ENCODE peak calls at places on chromosomes 7 and 10, in four cellular contexts. Z is K562, L is H1, C is IMR-90. G is an unnamed sample.

GRCh38 chr10:58932126-58932525 is 244.3 kb upstream of the PHYHIPL start:
- DNase-seq in Z (no peak), L (no peak), C (peak; percentile 4), G (no peak)

GRCh38 chr7:45183711-45184210 is 26.2 kb downstream of the RAMP3 start:
- DNase-seq in Z (no peak), L (no peak), C (no peak), G (no peak)

GRCh38 chr7:6160191-6160623 is 112.2 kb downstream of the CYTH3 start:
- DNase-seq in Z (peak; percentile 38), L (peak; percentile 60), C (peak; percentile 65), G (peak; percentile 48)

GRCh38 chr7:17530741-17531417 is 232.4 kb downstream of the AHR start:
- DNase-seq in Z (no peak), L (no peak), C (peak; percentile 15), G (no peak)

GRCh38 chr7:74190259-74190658 is 16.1 kb downstream of the EIF4H start:
- DNase-seq in Z (no peak), L (no peak), C (no peak), G (no peak)

GRCh38 chr7:1097120-1097504 is 9.2 kb downstream of the GPER1 start:
- DNase-seq in Z (no peak), L (no peak), C (no peak), G (no peak)

GRCh38 chr7:158887594-158887993 is 31.2 kb downstream of the DYNC2I1 start:
- DNase-seq in Z (no peak), L (no peak), C (no peak), G (no peak)

GRCh38 chr7:85104432-85105205 is 82.2 kb downstream of the SEMA3D start:
- DNase-seq in Z (no peak), L (no peak), C (peak; percentile 33), G (no peak)

GRCh38 chr7:69677054-69677847 is 79.0 kb downstream of the AUTS2 start:
- DNase-seq in Z (no peak), L (no peak), C (no peak), G (peak; percentile 18)

GRCh38 chr10:97048649-97049427 is 136.9 kb downstream of the SLIT1 start:
- DNase-seq in Z (no peak), L (no peak), C (no peak), G (no peak)

GRCh38 chr7:101088858-101089529 is 3.7 kb downstream of the TRIM56 start:
- DNase-seq in Z (no peak), L (no peak), C (no peak), G (no peak)

GRCh38 chr7:42964849-42965805 is 33.0 kb downstream of the MRPL32 start:
- DNase-seq in Z (no peak), L (no peak), C (no peak), G (no peak)

GRCh38 chr7:30894866-30895408 is 16.7 kb upstream of the AQP1 start:
- DNase-seq in Z (no peak), L (no peak), C (no peak), G (no peak)

GRCh38 chr7:101116898-101117297 is 10.0 kb upstream of the SERPINE1 start:
- DNase-seq in Z (no peak), L (no peak), C (no peak), G (no peak)

GRCh38 chr7:55280031-55280454 is 85.1 kb upstream of the LANCL2 start:
- DNase-seq in Z (peak; percentile 62), L (peak; percentile 81), C (peak; percentile 67), G (peak; percentile 73)

GRCh38 chr7:158645842-158646241 is 58.2 kb upstream of the PTPRN2 start:
- DNase-seq in Z (no peak), L (no peak), C (no peak), G (no peak)

GRCh38 chr10:122494833-122495232 is 33.5 kb downstream of the HTRA1 start:
- DNase-seq in Z (no peak), L (no peak), C (peak; percentile 75), G (no peak)

GRCh38 chr7:105876091-105876963 is at the start of gene ATXN7L1:
- DNase-seq in Z (peak; percentile 97), L (peak; percentile 96), C (peak; percentile 98), G (peak; percentile 87)
- TF ChIP-seq POLR2A in Z (peak; percentile 93), L (peak; percentile 89), C (peak; percentile 87), G (peak; percentile 86)

GRCh38 chr7:111363099-111363498 is 199.2 kb downstream of the IMMP2L start:
- DNase-seq in Z (no peak), L (no peak), C (peak; percentile 56), G (no peak)
- TF ChIP-seq RFX5 in Z (no peak), L (no peak), C (no peak), G (no peak)

DNA sequence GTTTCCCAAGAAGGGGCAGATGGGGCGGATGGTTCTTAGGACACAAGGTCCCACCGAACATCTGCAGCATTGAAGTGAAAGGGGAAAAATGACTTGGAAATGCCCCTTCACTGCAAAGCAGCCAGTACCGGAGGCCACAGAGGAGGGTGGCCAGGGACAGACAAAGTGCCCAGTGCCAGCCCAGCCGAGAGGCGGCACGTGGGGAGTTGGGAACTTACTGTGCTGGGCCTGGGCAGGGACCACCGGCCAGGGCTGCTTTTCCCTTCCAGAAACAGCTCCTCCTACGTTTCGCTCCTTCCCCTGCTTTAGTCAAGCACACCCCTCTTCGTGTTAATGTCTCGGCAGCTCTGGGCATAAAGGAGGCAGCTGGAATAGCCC is 129.2 kb downstream of the TNS3 start:
- DNase-seq in Z (no peak), L (no peak), C (no peak), G (no peak)
- TF ChIP-seq POLR2A in Z (no peak), L (no peak), C (no peak), G (no peak)

GRCh38 chr10:72292223-72292691 is 18.5 kb downstream of the DDIT4 start:
- DNase-seq in Z (no peak), L (no peak), C (no peak), G (no peak)
- TF ChIP-seq RFX5 in Z (no peak), L (no peak), C (no peak), G (no peak)

GRCh38 chr10:132196178-132197113 is 9.7 kb downstream of the DPYSL4 start:
- DNase-seq in Z (no peak), L (no peak), C (no peak), G (no peak)

GRCh38 chr10:132199268-132199853 is 12.6 kb downstream of the DPYSL4 start:
- DNase-seq in Z (no peak), L (no peak), C (no peak), G (no peak)

GRCh38 chr10:132198381-132199181 is 11.8 kb downstream of the DPYSL4 start:
- DNase-seq in Z (no peak), L (no peak), C (no peak), G (no peak)

GRCh38 chr10:132197271-132198067 is 10.7 kb downstream of the DPYSL4 start:
- DNase-seq in Z (no peak), L (no peak), C (no peak), G (no peak)

DNA sequence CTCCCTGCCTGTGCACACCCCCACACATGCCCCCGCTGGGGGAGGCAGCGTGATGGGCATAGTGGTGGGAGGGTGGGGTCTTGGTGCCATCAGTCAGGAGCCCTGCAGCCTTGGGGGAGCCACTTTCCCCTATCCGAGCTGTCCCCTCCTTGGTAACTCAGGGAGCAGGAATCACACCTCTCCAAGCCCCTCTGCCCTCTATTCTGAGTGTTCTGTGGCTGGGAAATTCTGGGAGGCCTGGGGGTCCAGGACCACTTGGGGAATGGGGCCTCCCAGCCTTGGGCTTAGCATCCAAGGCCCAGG is 11.3 kb downstream of the DPYSL4 start:
- DNase-seq in Z (no peak), L (no peak), C (no peak), G (no peak)
- TF ChIP-seq POLR2A in Z (no peak), L (no peak), C (no peak), G (no peak)

DNA sequence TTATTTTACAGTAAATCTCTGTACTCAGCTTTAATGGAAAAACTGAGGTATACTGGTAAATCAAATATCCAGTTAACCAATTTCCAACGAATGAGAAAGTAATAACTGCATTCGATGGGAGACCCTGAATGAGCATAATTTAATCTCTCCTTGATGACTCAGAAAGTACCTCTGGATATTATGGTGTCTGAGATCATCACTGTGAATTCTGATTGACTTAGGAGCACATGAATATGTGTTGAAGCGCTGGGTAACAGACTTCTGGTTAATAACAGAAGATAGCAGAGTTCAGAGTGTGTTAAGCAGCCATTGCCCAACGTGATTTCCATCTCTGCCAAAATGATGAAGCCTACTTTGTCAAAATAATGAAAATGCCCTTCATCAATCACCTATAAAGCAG is 116.6 kb downstream of the NRP1 start:
- DNase-seq in Z (no peak), L (no peak), C (no peak), G (peak; percentile 52)
- TF ChIP-seq RFX5 in Z (no peak), L (no peak), C (no peak), G (no peak)

GRCh38 chr10:6200588-6201510 is 1.9 kb upstream of the PFKFB3 start:
- DNase-seq in Z (no peak), L (peak; percentile 62), C (peak; percentile 35), G (no peak)
- TF ChIP-seq POLR2A in Z (no peak), L (no peak), C (no peak), G (no peak)

DNA sequence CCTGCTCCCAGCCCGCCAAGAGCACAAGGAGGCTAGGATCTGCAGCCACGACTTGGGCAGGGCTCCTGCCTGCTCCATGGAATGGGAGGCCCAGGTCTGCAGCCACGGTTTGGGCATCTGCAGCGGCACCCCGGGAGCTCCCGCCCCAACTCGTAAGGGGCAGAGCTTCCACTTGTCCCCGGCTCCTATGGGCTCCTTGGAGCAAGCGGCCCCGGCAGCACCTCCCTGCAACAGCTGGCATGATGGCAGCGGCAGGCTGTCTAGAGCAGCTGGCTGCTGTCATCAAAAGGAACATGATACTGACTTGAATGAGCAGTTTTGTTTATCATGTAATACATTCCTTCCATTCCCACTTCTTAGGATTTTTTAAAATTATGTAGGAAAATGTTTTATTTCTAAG is 684.0 kb upstream of the FOXK1 start:
- DNase-seq in Z (no peak), L (no peak), C (peak; percentile 55), G (no peak)
- TF ChIP-seq RFX5 in Z (no peak), L (no peak), C (no peak), G (no peak)

DNA sequence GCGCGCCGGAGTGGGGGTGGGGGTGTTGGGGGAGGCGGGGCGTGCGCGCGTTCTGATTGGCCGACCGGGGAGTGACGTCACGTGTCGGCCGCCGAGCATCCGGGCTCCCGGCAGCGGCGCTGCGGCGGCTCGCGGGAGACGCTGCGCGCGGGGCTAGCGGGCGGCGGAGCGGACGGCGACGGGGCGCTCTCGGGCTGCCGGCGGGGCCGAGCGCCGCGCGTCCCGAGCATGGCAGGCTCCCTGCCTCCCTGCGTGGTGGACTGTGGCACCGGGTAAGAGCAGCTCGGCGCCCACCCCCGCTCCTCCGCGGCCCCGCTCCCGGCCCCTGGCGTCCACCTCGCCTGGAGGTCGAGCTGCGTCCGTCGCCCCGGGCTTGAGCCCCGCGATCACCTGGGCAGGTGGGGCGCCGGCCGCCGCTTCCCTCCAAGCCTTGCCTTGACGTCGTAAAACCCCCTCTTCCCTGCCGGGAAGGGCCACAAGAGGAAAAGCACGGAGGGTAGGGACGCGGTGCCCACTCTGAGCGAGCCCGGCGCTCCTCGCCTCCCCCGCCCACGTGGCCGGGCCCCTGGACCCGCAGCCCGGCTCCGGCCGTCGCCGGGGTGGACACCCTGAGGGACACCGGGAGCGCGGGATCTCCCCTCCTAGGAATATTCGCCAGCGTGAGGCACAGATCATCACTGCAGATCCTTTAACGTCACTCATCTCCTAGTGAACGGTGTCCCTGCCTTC is at the start of gene ACTR3B:
- DNase-seq in Z (peak; percentile 100), L (peak; percentile 95), C (peak; percentile 79), G (peak; percentile 91)
- TF ChIP-seq POLR2A in Z (peak; percentile 65), L (peak; percentile 87), C (peak; percentile 81), G (peak; percentile 97)